ENCODE peak calls at places on chromosomes 11 and 22, in five cellular contexts. A, H, O, D and K are unnamed samples.

GRCh38 chr11:62713343-62713742 is 5.9 kb downstream of the GNG3 start:
- DNase-seq in A (no peak), H (no peak), O (no peak), D (peak; percentile 67), K (no peak)

GRCh38 chr22:43945632-43946390 is 9.4 kb upstream of the SAMM50 start:
- DNase-seq in A (peak; percentile 79), H (peak; percentile 60), O (peak; percentile 83), D (peak; percentile 75), K (peak; percentile 56)

GRCh38 chr11:11816511-11817319 is 25.1 kb upstream of the USP47 start:
- DNase-seq in A (no peak), H (no peak), O (no peak), D (no peak), K (no peak)

GRCh38 chr11:121520243-121521144 is 67.7 kb upstream of the SORL1-AS1 start:
- DNase-seq in A (no peak), H (no peak), O (no peak), D (no peak), K (no peak)

GRCh38 chr22:23000657-23001439 is 69.5 kb upstream of the GNAZ start:
- DNase-seq in A (no peak), H (no peak), O (no peak), D (no peak), K (no peak)

GRCh38 chr11:77064648-77065217 is 2.0 kb upstream of the CAPN5 start:
- DNase-seq in A (no peak), H (no peak), O (no peak), D (no peak), K (no peak)

GRCh38 chr11:120546312-120547205 is 35.0 kb downstream of the GRIK4 start:
- DNase-seq in A (no peak), H (no peak), O (no peak), D (peak; percentile 16), K (no peak)

GRCh38 chr11:72224587-72225410 is at the start of gene INPPL1:
- DNase-seq in A (peak; percentile 67), H (no peak), O (peak; percentile 61), D (peak; percentile 62), K (peak; percentile 39)

GRCh38 chr11:23236846-23237550 is 376.7 kb upstream of the CCDC179 start:
- DNase-seq in A (no peak), H (no peak), O (no peak), D (no peak), K (no peak)

GRCh38 chr11:60145677-60146076 is 37.2 kb downstream of the MS4A6A start:
- DNase-seq in A (no peak), H (no peak), O (no peak), D (no peak), K (no peak)

GRCh38 chr11:79794484-79795393 is 353.9 kb upstream of the TENM4 start:
- DNase-seq in A (no peak), H (no peak), O (no peak), D (no peak), K (no peak)

GRCh38 chr11:129798212-129798611 is 17.4 kb upstream of the TMEM45B start:
- DNase-seq in A (no peak), H (no peak), O (no peak), D (no peak), K (no peak)

GRCh38 chr11:75083217-75083605 is 13.5 kb downstream of the OR2AT4 start:
- DNase-seq in A (no peak), H (no peak), O (no peak), D (no peak), K (no peak)

GRCh38 chr11:93131709-93132108 is 66.1 kb downstream of the SLC36A4 start:
- DNase-seq in A (no peak), H (peak; percentile 10), O (no peak), D (peak; percentile 11), K (no peak)

GRCh38 chr11:119376197-119376847 is 5.2 kb downstream of the USP2 start:
- DNase-seq in A (peak; percentile 33), H (peak; percentile 88), O (no peak), D (no peak), K (no peak)

GRCh38 chr11:42237701-42238235 is 778.3 kb upstream of the LRRC4C start:
- DNase-seq in A (no peak), H (no peak), O (no peak), D (no peak), K (no peak)

GRCh38 chr22:27718186-27719032 is 83.1 kb downstream of the MN1 start:
- DNase-seq in A (peak; percentile 54), H (peak; percentile 25), O (no peak), D (peak; percentile 90), K (no peak)

GRCh38 chr11:122666743-122667142 is 11.2 kb downstream of the UBASH3B start:
- DNase-seq in A (no peak), H (no peak), O (no peak), D (no peak), K (no peak)

GRCh38 chr11:60871378-60872061 is 4.2 kb downstream of the ZP1 start:
- DNase-seq in A (peak; percentile 29), H (no peak), O (no peak), D (no peak), K (no peak)

GRCh38 chr11:87290304-87290922 is 252.7 kb downstream of the TMEM135 start:
- DNase-seq in A (peak; percentile 50), H (peak; percentile 59), O (no peak), D (peak; percentile 72), K (peak; percentile 9)

GRCh38 chr11:61860054-61860903 is 31.1 kb downstream of the FADS3 start:
- DNase-seq in A (no peak), H (no peak), O (no peak), D (peak; percentile 88), K (no peak)

GRCh38 chr11:6818967-6819366 is 19.5 kb upstream of the OR6A2 start:
- DNase-seq in A (no peak), H (no peak), O (no peak), D (no peak), K (no peak)

GRCh38 chr11:129705341-129705740 is 110.3 kb upstream of the TMEM45B start:
- DNase-seq in A (no peak), H (no peak), O (no peak), D (no peak), K (no peak)

GRCh38 chr11:57339305-57339704 is 1.2 kb downstream of the P2RX3 start:
- DNase-seq in A (no peak), H (no peak), O (no peak), D (no peak), K (no peak)

GRCh38 chr11:85029964-85030363 is 597.2 kb downstream of the DLG2 start:
- DNase-seq in A (no peak), H (peak; percentile 1), O (no peak), D (no peak), K (no peak)

GRCh38 chr11:128146926-128147605 is 440.3 kb downstream of the ETS1 start:
- DNase-seq in A (no peak), H (no peak), O (no peak), D (no peak), K (no peak)

GRCh38 chr22:37525746-37526350 is 6.6 kb upstream of the CARD10 start:
- DNase-seq in A (peak; percentile 11), H (no peak), O (no peak), D (no peak), K (no peak)

GRCh38 chr22:35631597-35631996 is 14.5 kb upstream of the MB start:
- DNase-seq in A (peak; percentile 60), H (peak; percentile 60), O (peak; percentile 85), D (peak; percentile 56), K (peak; percentile 58)

GRCh38 chr22:35630891-35631290 is 13.8 kb upstream of the MB start:
- DNase-seq in A (no peak), H (no peak), O (no peak), D (no peak), K (no peak)

GRCh38 chr22:35629406-35630234 is 12.5 kb upstream of the MB start:
- DNase-seq in A (no peak), H (no peak), O (no peak), D (peak; percentile 56), K (peak; percentile 40)

GRCh38 chr22:35628732-35629131 is 11.6 kb upstream of the MB start:
- DNase-seq in A (no peak), H (no peak), O (no peak), D (no peak), K (no peak)

GRCh38 chr22:35630387-35630793 is 13.3 kb upstream of the MB start:
- DNase-seq in A (no peak), H (no peak), O (no peak), D (no peak), K (no peak)
- TF ChIP-seq GABPA in A (no peak), H (no peak), O (no peak), D (no peak), K (no peak)

DNA sequence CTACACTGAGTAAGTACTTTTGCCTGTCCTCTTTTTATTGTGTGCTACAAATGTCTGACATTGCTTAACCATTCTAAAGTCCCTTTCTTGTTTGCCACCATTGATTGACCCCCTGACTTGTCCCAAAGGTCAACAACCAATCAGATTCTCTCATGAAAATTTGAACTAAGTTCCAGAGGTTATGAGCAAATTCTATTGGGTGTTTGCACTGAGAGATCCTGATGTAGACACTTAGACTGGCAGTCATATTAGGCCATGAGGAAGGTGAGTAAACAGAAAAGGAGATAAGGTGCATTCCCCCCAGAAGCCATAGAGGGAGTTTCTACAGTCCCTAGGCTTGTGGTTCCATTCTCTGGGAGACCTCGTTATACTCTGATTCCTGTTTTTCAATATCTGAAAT is 101.3 kb upstream of the E2F8 start:
- DNase-seq in A (no peak), H (peak; percentile 41), O (no peak), D (no peak), K (no peak)
- TF ChIP-seq GABPA in A (no peak), H (no peak), O (no peak), D (no peak), K (no peak)

DNA sequence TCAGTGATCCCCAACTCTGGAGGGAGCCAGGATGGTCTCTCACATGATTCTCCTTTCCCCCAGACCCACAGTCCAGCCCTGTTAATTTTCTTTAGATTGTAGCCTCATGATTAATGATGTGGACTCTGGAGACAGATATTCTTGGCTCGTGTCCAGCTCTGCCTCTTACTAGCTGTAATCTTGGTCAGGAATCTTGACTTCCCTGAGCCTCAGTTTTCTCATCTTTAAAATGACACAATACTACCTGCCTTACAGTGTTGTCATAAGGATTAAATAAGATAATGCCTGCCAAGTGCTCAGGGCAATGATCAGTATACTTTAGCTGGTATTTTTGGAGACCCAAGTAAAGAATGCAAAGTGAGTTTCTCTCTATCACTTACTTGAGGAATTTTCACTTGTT is 60.0 kb downstream of the SPECC1L start:
- DNase-seq in A (no peak), H (no peak), O (no peak), D (peak; percentile 17), K (no peak)
- TF ChIP-seq GABPA in A (no peak), H (no peak), O (no peak), D (no peak), K (no peak)

DNA sequence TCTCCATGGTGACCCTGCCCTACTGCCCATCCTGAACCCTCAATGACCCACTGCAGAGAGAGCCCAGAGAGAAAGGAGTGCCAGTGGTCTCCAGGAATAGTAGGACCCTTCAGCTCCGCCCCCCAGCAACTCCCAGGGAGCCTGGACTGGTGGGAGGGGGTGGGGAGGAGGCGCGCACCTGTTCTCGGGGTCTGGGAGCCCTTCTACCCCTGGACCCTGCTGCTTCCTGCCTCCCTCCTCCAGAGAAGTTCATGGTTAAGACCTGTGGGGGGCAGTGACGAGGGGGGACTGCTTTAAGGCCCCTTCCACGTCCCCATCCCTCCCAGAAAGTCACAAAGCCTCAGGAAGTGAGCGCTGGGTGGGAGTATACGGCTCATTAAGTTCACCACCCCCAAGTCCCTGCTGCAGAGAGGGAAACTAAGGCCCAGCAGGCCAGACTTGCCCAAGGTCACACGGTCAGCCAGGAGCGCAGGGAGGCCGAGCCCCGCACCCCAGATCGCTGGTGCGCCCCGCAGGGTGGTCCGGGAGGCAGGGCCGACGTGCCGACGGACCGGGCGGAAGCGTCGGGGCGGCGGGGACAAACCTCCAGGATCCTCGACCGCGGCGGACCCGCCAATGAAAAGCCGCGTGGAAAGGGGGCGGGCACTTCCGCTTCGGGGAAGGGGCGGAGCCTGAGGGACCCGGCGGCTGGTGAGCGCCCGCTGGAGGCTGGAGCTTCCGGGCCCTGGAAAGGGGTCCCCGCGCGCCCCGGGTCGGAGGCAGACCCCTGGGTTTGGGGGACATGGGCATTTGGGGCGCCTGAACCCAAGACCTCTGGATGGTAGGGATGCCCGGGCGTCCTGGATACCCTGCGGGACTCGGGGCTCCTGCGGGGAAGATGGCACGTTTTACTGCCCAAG is at the start of the genes NUDT22 and TRPT1:
- DNase-seq in A (peak; percentile 97), H (peak; percentile 77), O (peak; percentile 97), D (peak; percentile 94), K (peak; percentile 92)
- TF ChIP-seq GABPA in A (peak; percentile 78), H (no peak), O (peak; percentile 81), D (peak; percentile 92), K (peak; percentile 77)